ENCODE peak calls at places on chromosomes 3 and 15, in nine cellular contexts. One of them, this sample, is unnamed.

GRCh38 chr3:46337911-46338310 is 16.0 kb upstream of the CCR2 start:
- DNase-seq in A172: no peak
- DNase-seq in posterior cingulate gyrus: no peak
- DNase-seq in stimulated activated CD4-positive, alpha-beta T cell treated with anti-CD3 and anti-CD28 coated beads, Interleukin-2, amount 100 ng/mL, for 48 hours: no peak
- DNase-seq in HS-27A: no peak
- DNase-seq in H4: no peak
- DNase-seq in RKO: no peak
- DNase-seq in CD4-positive, alpha-beta T cell: no peak
- DNase-seq in endothelial cell: no peak
- DNase-seq in this sample: no peak

GRCh38 chr3:39065197-39065596 is 13.4 kb downstream of the WDR48 start:
- DNase-seq in A172: peak; percentile 22
- DNase-seq in posterior cingulate gyrus: peak; percentile 11
- DNase-seq in stimulated activated CD4-positive, alpha-beta T cell treated with anti-CD3 and anti-CD28 coated beads, Interleukin-2, amount 100 ng/mL, for 48 hours: no peak
- DNase-seq in HS-27A: no peak
- DNase-seq in H4: peak; percentile 5
- DNase-seq in RKO: peak; percentile 56
- DNase-seq in CD4-positive, alpha-beta T cell: no peak
- DNase-seq in endothelial cell: peak; percentile 50
- DNase-seq in this sample: peak; percentile 29

GRCh38 chr3:49607105-49607591 is 52.9 kb downstream of the BSN start:
- DNase-seq in A172: no peak
- DNase-seq in posterior cingulate gyrus: no peak
- DNase-seq in stimulated activated CD4-positive, alpha-beta T cell treated with anti-CD3 and anti-CD28 coated beads, Interleukin-2, amount 100 ng/mL, for 48 hours: no peak
- DNase-seq in HS-27A: no peak
- DNase-seq in H4: no peak
- DNase-seq in RKO: no peak
- DNase-seq in CD4-positive, alpha-beta T cell: no peak
- DNase-seq in endothelial cell: no peak
- DNase-seq in this sample: no peak

GRCh38 chr3:28951773-28952556 is 328.9 kb upstream of the RBMS3 start:
- DNase-seq in A172: no peak
- DNase-seq in posterior cingulate gyrus: no peak
- DNase-seq in stimulated activated CD4-positive, alpha-beta T cell treated with anti-CD3 and anti-CD28 coated beads, Interleukin-2, amount 100 ng/mL, for 48 hours: no peak
- DNase-seq in HS-27A: no peak
- DNase-seq in H4: no peak
- DNase-seq in RKO: no peak
- DNase-seq in CD4-positive, alpha-beta T cell: no peak
- DNase-seq in endothelial cell: no peak
- DNase-seq in this sample: no peak

GRCh38 chr3:152350139-152350538 is 81.4 kb downstream of the MBNL1 start:
- DNase-seq in A172: peak; percentile 36
- DNase-seq in posterior cingulate gyrus: no peak
- DNase-seq in stimulated activated CD4-positive, alpha-beta T cell treated with anti-CD3 and anti-CD28 coated beads, Interleukin-2, amount 100 ng/mL, for 48 hours: no peak
- DNase-seq in HS-27A: no peak
- DNase-seq in H4: no peak
- DNase-seq in RKO: no peak
- DNase-seq in CD4-positive, alpha-beta T cell: no peak
- DNase-seq in endothelial cell: no peak
- DNase-seq in this sample: no peak

GRCh38 chr15:40501487-40501886 is 30.7 kb downstream of the CHST14 start:
- DNase-seq in A172: peak; percentile 52
- DNase-seq in posterior cingulate gyrus: no peak
- DNase-seq in stimulated activated CD4-positive, alpha-beta T cell treated with anti-CD3 and anti-CD28 coated beads, Interleukin-2, amount 100 ng/mL, for 48 hours: no peak
- DNase-seq in HS-27A: no peak
- DNase-seq in H4: no peak
- DNase-seq in RKO: peak; percentile 71
- DNase-seq in CD4-positive, alpha-beta T cell: no peak
- DNase-seq in endothelial cell: no peak
- DNase-seq in this sample: no peak

GRCh38 chr3:123188058-123188457 is 13.7 kb upstream of the SEC22A start:
- DNase-seq in A172: no peak
- DNase-seq in posterior cingulate gyrus: no peak
- DNase-seq in stimulated activated CD4-positive, alpha-beta T cell treated with anti-CD3 and anti-CD28 coated beads, Interleukin-2, amount 100 ng/mL, for 48 hours: no peak
- DNase-seq in HS-27A: no peak
- DNase-seq in H4: no peak
- DNase-seq in RKO: no peak
- DNase-seq in CD4-positive, alpha-beta T cell: no peak
- DNase-seq in endothelial cell: no peak
- DNase-seq in this sample: no peak

GRCh38 chr3:77459926-77460325 is 420.0 kb downstream of the ROBO2 start:
- DNase-seq in A172: no peak
- DNase-seq in posterior cingulate gyrus: no peak
- DNase-seq in stimulated activated CD4-positive, alpha-beta T cell treated with anti-CD3 and anti-CD28 coated beads, Interleukin-2, amount 100 ng/mL, for 48 hours: no peak
- DNase-seq in HS-27A: no peak
- DNase-seq in H4: no peak
- DNase-seq in RKO: peak; percentile 67
- DNase-seq in CD4-positive, alpha-beta T cell: no peak
- DNase-seq in endothelial cell: no peak
- DNase-seq in this sample: no peak

GRCh38 chr3:64209866-64210609 is 15.2 kb downstream of the PRICKLE2 start:
- DNase-seq in A172: peak; percentile 42
- DNase-seq in posterior cingulate gyrus: peak; percentile 66
- DNase-seq in stimulated activated CD4-positive, alpha-beta T cell treated with anti-CD3 and anti-CD28 coated beads, Interleukin-2, amount 100 ng/mL, for 48 hours: no peak
- DNase-seq in HS-27A: no peak
- DNase-seq in H4: peak; percentile 60
- DNase-seq in RKO: no peak
- DNase-seq in CD4-positive, alpha-beta T cell: no peak
- DNase-seq in endothelial cell: no peak
- DNase-seq in this sample: no peak

GRCh38 chr15:39919740-39920509 is at the start of gene GPR176:
- DNase-seq in A172: peak; percentile 67
- DNase-seq in posterior cingulate gyrus: peak; percentile 33
- DNase-seq in stimulated activated CD4-positive, alpha-beta T cell treated with anti-CD3 and anti-CD28 coated beads, Interleukin-2, amount 100 ng/mL, for 48 hours: peak; percentile 11
- DNase-seq in HS-27A: peak; percentile 79
- DNase-seq in H4: peak; percentile 73
- DNase-seq in RKO: no peak
- DNase-seq in CD4-positive, alpha-beta T cell: no peak
- DNase-seq in endothelial cell: peak; percentile 45
- DNase-seq in this sample: peak; percentile 50

GRCh38 chr3:114319453-114319852 is 25.6 kb downstream of the TIGIT start:
- DNase-seq in A172: no peak
- DNase-seq in posterior cingulate gyrus: no peak
- DNase-seq in stimulated activated CD4-positive, alpha-beta T cell treated with anti-CD3 and anti-CD28 coated beads, Interleukin-2, amount 100 ng/mL, for 48 hours: no peak
- DNase-seq in HS-27A: peak; percentile 36
- DNase-seq in H4: peak; percentile 58
- DNase-seq in RKO: no peak
- DNase-seq in CD4-positive, alpha-beta T cell: no peak
- DNase-seq in endothelial cell: no peak
- DNase-seq in this sample: no peak

GRCh38 chr15:71598741-71599140 is 211.6 kb upstream of the NR2E3 start:
- DNase-seq in A172: no peak
- DNase-seq in posterior cingulate gyrus: no peak
- DNase-seq in stimulated activated CD4-positive, alpha-beta T cell treated with anti-CD3 and anti-CD28 coated beads, Interleukin-2, amount 100 ng/mL, for 48 hours: no peak
- DNase-seq in HS-27A: no peak
- DNase-seq in H4: no peak
- DNase-seq in RKO: no peak
- DNase-seq in CD4-positive, alpha-beta T cell: no peak
- DNase-seq in endothelial cell: no peak
- DNase-seq in this sample: no peak

GRCh38 chr15:74156678-74157411 is 16.7 kb upstream of the ISLR start:
- DNase-seq in A172: no peak
- DNase-seq in posterior cingulate gyrus: no peak
- DNase-seq in stimulated activated CD4-positive, alpha-beta T cell treated with anti-CD3 and anti-CD28 coated beads, Interleukin-2, amount 100 ng/mL, for 48 hours: no peak
- DNase-seq in HS-27A: no peak
- DNase-seq in H4: no peak
- DNase-seq in RKO: no peak
- DNase-seq in CD4-positive, alpha-beta T cell: no peak
- DNase-seq in endothelial cell: no peak
- DNase-seq in this sample: no peak

GRCh38 chr3:16467368-16467767 is 46.1 kb downstream of the RFTN1 start:
- DNase-seq in A172: no peak
- DNase-seq in posterior cingulate gyrus: no peak
- DNase-seq in stimulated activated CD4-positive, alpha-beta T cell treated with anti-CD3 and anti-CD28 coated beads, Interleukin-2, amount 100 ng/mL, for 48 hours: peak; percentile 23
- DNase-seq in HS-27A: no peak
- DNase-seq in H4: no peak
- DNase-seq in RKO: no peak
- DNase-seq in CD4-positive, alpha-beta T cell: no peak
- DNase-seq in endothelial cell: no peak
- DNase-seq in this sample: peak; percentile 54

GRCh38 chr15:29860872-29861271 is 38.6 kb upstream of the TJP1 start:
- DNase-seq in A172: no peak
- DNase-seq in posterior cingulate gyrus: no peak
- DNase-seq in stimulated activated CD4-positive, alpha-beta T cell treated with anti-CD3 and anti-CD28 coated beads, Interleukin-2, amount 100 ng/mL, for 48 hours: no peak
- DNase-seq in HS-27A: no peak
- DNase-seq in H4: no peak
- DNase-seq in RKO: no peak
- DNase-seq in CD4-positive, alpha-beta T cell: no peak
- DNase-seq in endothelial cell: no peak
- DNase-seq in this sample: no peak

GRCh38 chr3:156246939-156247725 is 126.8 kb downstream of the KCNAB1 start:
- DNase-seq in A172: no peak
- DNase-seq in posterior cingulate gyrus: no peak
- DNase-seq in stimulated activated CD4-positive, alpha-beta T cell treated with anti-CD3 and anti-CD28 coated beads, Interleukin-2, amount 100 ng/mL, for 48 hours: no peak
- DNase-seq in HS-27A: no peak
- DNase-seq in H4: no peak
- DNase-seq in RKO: no peak
- DNase-seq in CD4-positive, alpha-beta T cell: no peak
- DNase-seq in endothelial cell: no peak
- DNase-seq in this sample: no peak

GRCh38 chr3:74415731-74416130 is 198.7 kb downstream of the CNTN3 start:
- DNase-seq in A172: no peak
- DNase-seq in posterior cingulate gyrus: no peak
- DNase-seq in stimulated activated CD4-positive, alpha-beta T cell treated with anti-CD3 and anti-CD28 coated beads, Interleukin-2, amount 100 ng/mL, for 48 hours: no peak
- DNase-seq in HS-27A: no peak
- DNase-seq in H4: no peak
- DNase-seq in RKO: no peak
- DNase-seq in CD4-positive, alpha-beta T cell: no peak
- DNase-seq in endothelial cell: no peak
- DNase-seq in this sample: no peak

GRCh38 chr15:27241942-27242341 is 271.0 kb downstream of the GABRG3 start:
- DNase-seq in A172: no peak
- DNase-seq in posterior cingulate gyrus: no peak
- DNase-seq in stimulated activated CD4-positive, alpha-beta T cell treated with anti-CD3 and anti-CD28 coated beads, Interleukin-2, amount 100 ng/mL, for 48 hours: no peak
- DNase-seq in HS-27A: no peak
- DNase-seq in H4: no peak
- DNase-seq in RKO: peak; percentile 0
- DNase-seq in CD4-positive, alpha-beta T cell: no peak
- DNase-seq in endothelial cell: no peak
- DNase-seq in this sample: no peak

GRCh38 chr15:92494791-92495190 is 101.1 kb downstream of the ST8SIA2 start:
- DNase-seq in A172: no peak
- DNase-seq in posterior cingulate gyrus: no peak
- DNase-seq in stimulated activated CD4-positive, alpha-beta T cell treated with anti-CD3 and anti-CD28 coated beads, Interleukin-2, amount 100 ng/mL, for 48 hours: no peak
- DNase-seq in HS-27A: no peak
- DNase-seq in H4: no peak
- DNase-seq in RKO: no peak
- DNase-seq in CD4-positive, alpha-beta T cell: no peak
- DNase-seq in endothelial cell: no peak
- DNase-seq in this sample: no peak

GRCh38 chr15:100818927-100819326 is 60.7 kb upstream of the ALDH1A3 start:
- DNase-seq in A172: peak; percentile 9
- DNase-seq in posterior cingulate gyrus: no peak
- DNase-seq in stimulated activated CD4-positive, alpha-beta T cell treated with anti-CD3 and anti-CD28 coated beads, Interleukin-2, amount 100 ng/mL, for 48 hours: no peak
- DNase-seq in HS-27A: no peak
- DNase-seq in H4: peak; percentile 38
- DNase-seq in RKO: no peak
- DNase-seq in CD4-positive, alpha-beta T cell: no peak
- DNase-seq in endothelial cell: no peak
- DNase-seq in this sample: no peak

GRCh38 chr15:89802231-89802928 is 12.3 kb downstream of the ANPEP start:
- DNase-seq in A172: no peak
- DNase-seq in posterior cingulate gyrus: no peak
- DNase-seq in stimulated activated CD4-positive, alpha-beta T cell treated with anti-CD3 and anti-CD28 coated beads, Interleukin-2, amount 100 ng/mL, for 48 hours: no peak
- DNase-seq in HS-27A: no peak
- DNase-seq in H4: no peak
- DNase-seq in RKO: no peak
- DNase-seq in CD4-positive, alpha-beta T cell: no peak
- DNase-seq in endothelial cell: no peak
- DNase-seq in this sample: no peak

GRCh38 chr3:176950743-176951142 is 246.5 kb downstream of the TBL1XR1 start:
- DNase-seq in A172: peak; percentile 84
- DNase-seq in posterior cingulate gyrus: no peak
- DNase-seq in stimulated activated CD4-positive, alpha-beta T cell treated with anti-CD3 and anti-CD28 coated beads, Interleukin-2, amount 100 ng/mL, for 48 hours: no peak
- DNase-seq in HS-27A: no peak
- DNase-seq in H4: no peak
- DNase-seq in RKO: peak; percentile 66
- DNase-seq in CD4-positive, alpha-beta T cell: no peak
- DNase-seq in endothelial cell: no peak
- DNase-seq in this sample: no peak

GRCh38 chr3:30475038-30475808 is 131.2 kb upstream of the TGFBR2 start:
- DNase-seq in A172: no peak
- DNase-seq in posterior cingulate gyrus: no peak
- DNase-seq in stimulated activated CD4-positive, alpha-beta T cell treated with anti-CD3 and anti-CD28 coated beads, Interleukin-2, amount 100 ng/mL, for 48 hours: no peak
- DNase-seq in HS-27A: no peak
- DNase-seq in H4: no peak
- DNase-seq in RKO: no peak
- DNase-seq in CD4-positive, alpha-beta T cell: no peak
- DNase-seq in endothelial cell: no peak
- DNase-seq in this sample: no peak

GRCh38 chr3:48989126-48989795 is 780 bp upstream of the P4HTM start:
- DNase-seq in A172: peak; percentile 22
- DNase-seq in posterior cingulate gyrus: no peak
- DNase-seq in stimulated activated CD4-positive, alpha-beta T cell treated with anti-CD3 and anti-CD28 coated beads, Interleukin-2, amount 100 ng/mL, for 48 hours: no peak
- DNase-seq in HS-27A: no peak
- DNase-seq in H4: no peak
- DNase-seq in RKO: peak; percentile 49
- DNase-seq in CD4-positive, alpha-beta T cell: no peak
- DNase-seq in endothelial cell: no peak
- DNase-seq in this sample: no peak

GRCh38 chr3:78495326-78495725 is 1272.5 kb downstream of the ROBO1 start:
- DNase-seq in A172: no peak
- DNase-seq in posterior cingulate gyrus: no peak
- DNase-seq in stimulated activated CD4-positive, alpha-beta T cell treated with anti-CD3 and anti-CD28 coated beads, Interleukin-2, amount 100 ng/mL, for 48 hours: no peak
- DNase-seq in HS-27A: no peak
- DNase-seq in H4: no peak
- DNase-seq in RKO: no peak
- DNase-seq in CD4-positive, alpha-beta T cell: no peak
- DNase-seq in endothelial cell: no peak
- DNase-seq in this sample: no peak

GRCh38 chr3:147411235-147411607 is 2.1 kb downstream of the ZIC1 start:
- DNase-seq in A172: peak; percentile 11
- DNase-seq in posterior cingulate gyrus: no peak
- DNase-seq in stimulated activated CD4-positive, alpha-beta T cell treated with anti-CD3 and anti-CD28 coated beads, Interleukin-2, amount 100 ng/mL, for 48 hours: no peak
- DNase-seq in HS-27A: no peak
- DNase-seq in H4: no peak
- DNase-seq in RKO: no peak
- DNase-seq in CD4-positive, alpha-beta T cell: no peak
- DNase-seq in endothelial cell: no peak
- DNase-seq in this sample: no peak

GRCh38 chr3:157081681-157082210 is 78.2 kb downstream of the CCNL1 start:
- DNase-seq in A172: peak; percentile 91
- DNase-seq in posterior cingulate gyrus: peak; percentile 94
- DNase-seq in stimulated activated CD4-positive, alpha-beta T cell treated with anti-CD3 and anti-CD28 coated beads, Interleukin-2, amount 100 ng/mL, for 48 hours: peak; percentile 90
- DNase-seq in HS-27A: peak; percentile 66
- DNase-seq in H4: peak; percentile 98
- DNase-seq in RKO: peak; percentile 94
- DNase-seq in CD4-positive, alpha-beta T cell: peak; percentile 80
- DNase-seq in endothelial cell: peak; percentile 99
- DNase-seq in this sample: peak; percentile 82

GRCh38 chr3:154132777-154133375 is 11.7 kb downstream of the ARHGEF26 start:
- DNase-seq in A172: peak; percentile 25
- DNase-seq in posterior cingulate gyrus: no peak
- DNase-seq in stimulated activated CD4-positive, alpha-beta T cell treated with anti-CD3 and anti-CD28 coated beads, Interleukin-2, amount 100 ng/mL, for 48 hours: no peak
- DNase-seq in HS-27A: no peak
- DNase-seq in H4: no peak
- DNase-seq in RKO: no peak
- DNase-seq in CD4-positive, alpha-beta T cell: no peak
- DNase-seq in endothelial cell: no peak
- DNase-seq in this sample: no peak

GRCh38 chr3:147943265-147943945 is 534.2 kb downstream of the ZIC1 start:
- DNase-seq in A172: peak; percentile 91
- DNase-seq in posterior cingulate gyrus: no peak
- DNase-seq in stimulated activated CD4-positive, alpha-beta T cell treated with anti-CD3 and anti-CD28 coated beads, Interleukin-2, amount 100 ng/mL, for 48 hours: no peak
- DNase-seq in HS-27A: peak; percentile 75
- DNase-seq in H4: peak; percentile 86
- DNase-seq in RKO: peak; percentile 55
- DNase-seq in CD4-positive, alpha-beta T cell: no peak
- DNase-seq in endothelial cell: no peak
- DNase-seq in this sample: no peak